ENCODE peak calls at places on chromosomes 5 and 9, in ten cellular contexts. One of them, this sample, is unnamed.

GRCh38 chr5:177410575-177410974 is 1.2 kb upstream of the F12 start:
- DNase-seq in WERI-Rb-1: no peak
- DNase-seq in transverse colon: no peak
- DNase-seq in RWPE1: no peak
- DNase-seq in mucosa of descending colon: no peak
- DNase-seq in A549: no peak
- DNase-seq in AG09319: no peak
- DNase-seq in cardiac fibroblast: no peak
- DNase-seq in AG04449: no peak
- DNase-seq in osteocyte: no peak
- DNase-seq in this sample: no peak

GRCh38 chr9:108062680-108063079 is 573.1 kb upstream of the KLF4 start:
- DNase-seq in WERI-Rb-1: no peak
- DNase-seq in transverse colon: no peak
- DNase-seq in RWPE1: no peak
- DNase-seq in mucosa of descending colon: no peak
- DNase-seq in A549: no peak
- DNase-seq in AG09319: no peak
- DNase-seq in cardiac fibroblast: no peak
- DNase-seq in AG04449: no peak
- DNase-seq in osteocyte: no peak
- DNase-seq in this sample: no peak

GRCh38 chr9:106878943-106879916 is 16.3 kb downstream of the ZNF462 start:
- DNase-seq in WERI-Rb-1: no peak
- DNase-seq in transverse colon: peak; percentile 58
- DNase-seq in RWPE1: peak; percentile 89
- DNase-seq in mucosa of descending colon: peak; percentile 59
- DNase-seq in A549: peak; percentile 37
- DNase-seq in AG09319: peak; percentile 67
- DNase-seq in cardiac fibroblast: peak; percentile 93
- DNase-seq in AG04449: peak; percentile 65
- DNase-seq in osteocyte: no peak
- DNase-seq in this sample: peak; percentile 92

GRCh38 chr9:36191290-36191645 is 547 bp downstream of the CLTA start:
- DNase-seq in WERI-Rb-1: peak; percentile 11
- DNase-seq in transverse colon: peak; percentile 35
- DNase-seq in RWPE1: peak; percentile 23
- DNase-seq in mucosa of descending colon: peak; percentile 63
- DNase-seq in A549: peak; percentile 14
- DNase-seq in AG09319: no peak
- DNase-seq in cardiac fibroblast: peak; percentile 31
- DNase-seq in AG04449: no peak
- DNase-seq in osteocyte: no peak
- DNase-seq in this sample: peak; percentile 25

GRCh38 chr9:96251451-96251850 is 50.5 kb downstream of the HSD17B3 start:
- DNase-seq in WERI-Rb-1: no peak
- DNase-seq in transverse colon: no peak
- DNase-seq in RWPE1: peak; percentile 93
- DNase-seq in mucosa of descending colon: no peak
- DNase-seq in A549: no peak
- DNase-seq in AG09319: no peak
- DNase-seq in cardiac fibroblast: peak; percentile 21
- DNase-seq in AG04449: no peak
- DNase-seq in osteocyte: no peak
- DNase-seq in this sample: peak; percentile 63

GRCh38 chr5:8598996-8599395 is 730.0 kb downstream of the MTRR start:
- DNase-seq in WERI-Rb-1: no peak
- DNase-seq in transverse colon: no peak
- DNase-seq in RWPE1: no peak
- DNase-seq in mucosa of descending colon: no peak
- DNase-seq in A549: no peak
- DNase-seq in AG09319: no peak
- DNase-seq in cardiac fibroblast: no peak
- DNase-seq in AG04449: no peak
- DNase-seq in osteocyte: no peak
- DNase-seq in this sample: no peak

GRCh38 chr9:95193067-95193466 is 124.4 kb downstream of the FANCC start:
- DNase-seq in WERI-Rb-1: no peak
- DNase-seq in transverse colon: no peak
- DNase-seq in RWPE1: no peak
- DNase-seq in mucosa of descending colon: no peak
- DNase-seq in A549: peak; percentile 17
- DNase-seq in AG09319: no peak
- DNase-seq in cardiac fibroblast: no peak
- DNase-seq in AG04449: no peak
- DNase-seq in osteocyte: no peak
- DNase-seq in this sample: no peak

GRCh38 chr9:91789941-91790340 is 160.1 kb downstream of the ROR2 start:
- DNase-seq in WERI-Rb-1: no peak
- DNase-seq in transverse colon: no peak
- DNase-seq in RWPE1: no peak
- DNase-seq in mucosa of descending colon: no peak
- DNase-seq in A549: no peak
- DNase-seq in AG09319: no peak
- DNase-seq in cardiac fibroblast: no peak
- DNase-seq in AG04449: no peak
- DNase-seq in osteocyte: no peak
- DNase-seq in this sample: no peak

GRCh38 chr9:136416914-136417313 is 6.5 kb downstream of the PMPCA start:
- DNase-seq in WERI-Rb-1: no peak
- DNase-seq in transverse colon: no peak
- DNase-seq in RWPE1: no peak
- DNase-seq in mucosa of descending colon: no peak
- DNase-seq in A549: no peak
- DNase-seq in AG09319: no peak
- DNase-seq in cardiac fibroblast: no peak
- DNase-seq in AG04449: no peak
- DNase-seq in osteocyte: no peak
- DNase-seq in this sample: no peak

GRCh38 chr5:111585291-111585690 is 73.0 kb upstream of the STARD4 start:
- DNase-seq in WERI-Rb-1: no peak
- DNase-seq in transverse colon: no peak
- DNase-seq in RWPE1: no peak
- DNase-seq in mucosa of descending colon: no peak
- DNase-seq in A549: no peak
- DNase-seq in AG09319: no peak
- DNase-seq in cardiac fibroblast: no peak
- DNase-seq in AG04449: no peak
- DNase-seq in osteocyte: no peak
- DNase-seq in this sample: no peak

DNA sequence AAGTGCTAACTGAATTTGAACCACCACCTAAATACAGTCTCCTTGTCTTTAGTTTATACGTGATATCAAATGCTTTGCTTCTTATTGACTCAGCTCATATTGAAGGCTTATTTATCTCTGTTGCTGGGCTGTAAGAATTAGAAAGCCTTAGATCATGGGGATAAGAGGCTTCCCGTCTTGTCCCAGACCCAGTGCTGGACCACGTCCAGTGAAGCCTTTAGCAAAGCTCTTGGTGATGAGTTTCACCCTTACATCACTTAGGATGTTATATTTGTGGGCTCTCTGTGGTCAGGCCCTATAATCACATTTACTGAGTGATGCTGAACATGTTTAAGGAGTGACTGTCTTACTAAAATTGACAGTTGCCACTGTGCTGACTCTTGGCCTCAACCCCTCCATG is 11.2 kb downstream of the FAM240B start:
- DNase-seq in WERI-Rb-1: no peak
- DNase-seq in transverse colon: no peak
- DNase-seq in RWPE1: no peak
- DNase-seq in mucosa of descending colon: no peak
- DNase-seq in A549: no peak
- DNase-seq in AG09319: no peak
- DNase-seq in cardiac fibroblast: peak; percentile 60
- DNase-seq in AG04449: no peak
- DNase-seq in osteocyte: no peak
- DNase-seq in this sample: no peak
- TF ChIP-seq CTCF in WERI-Rb-1: no peak
- TF ChIP-seq CTCF in transverse colon: no peak
- TF ChIP-seq CTCF in RWPE1: no peak
- TF ChIP-seq CTCF in mucosa of descending colon: no peak
- TF ChIP-seq CTCF in A549: no peak
- TF ChIP-seq CTCF in AG09319: no peak
- TF ChIP-seq CTCF in cardiac fibroblast: no peak
- TF ChIP-seq CTCF in AG04449: no peak
- TF ChIP-seq CTCF in osteocyte: no peak
- TF ChIP-seq CTCF in this sample: no peak

GRCh38 chr9:112970939-112971338 is 41.1 kb downstream of the ZNF883 start:
- DNase-seq in WERI-Rb-1: no peak
- DNase-seq in transverse colon: no peak
- DNase-seq in RWPE1: peak; percentile 25
- DNase-seq in mucosa of descending colon: no peak
- DNase-seq in A549: no peak
- DNase-seq in AG09319: no peak
- DNase-seq in cardiac fibroblast: peak; percentile 20
- DNase-seq in AG04449: no peak
- DNase-seq in osteocyte: no peak
- DNase-seq in this sample: peak; percentile 21
- TF ChIP-seq CTCF in WERI-Rb-1: peak; percentile 31
- TF ChIP-seq CTCF in transverse colon: no peak
- TF ChIP-seq CTCF in RWPE1: peak; percentile 27
- TF ChIP-seq CTCF in mucosa of descending colon: no peak
- TF ChIP-seq CTCF in A549: peak; percentile 4
- TF ChIP-seq CTCF in AG09319: no peak
- TF ChIP-seq CTCF in cardiac fibroblast: peak; percentile 7
- TF ChIP-seq CTCF in AG04449: no peak
- TF ChIP-seq CTCF in osteocyte: peak; percentile 31
- TF ChIP-seq CTCF in this sample: no peak

DNA sequence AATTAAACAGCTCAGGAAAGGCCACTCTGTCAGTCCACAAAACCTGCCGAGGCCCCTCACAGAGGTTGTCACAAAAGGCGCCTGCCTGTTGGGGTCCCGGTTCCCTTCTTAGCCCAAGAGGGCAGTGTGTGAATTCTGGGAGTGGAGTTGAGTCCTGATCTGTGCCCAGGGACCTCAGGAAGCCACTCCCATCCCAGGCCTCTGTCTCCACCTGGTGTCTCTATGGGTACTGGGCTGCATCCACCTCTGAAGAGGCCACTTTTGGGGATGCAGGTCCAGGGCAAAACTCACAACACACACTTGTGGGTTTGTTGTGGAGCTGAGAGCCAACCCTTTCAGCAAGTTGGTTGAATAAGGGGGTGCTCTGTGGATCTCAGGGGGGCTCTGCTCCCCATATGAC is 74.3 kb upstream of the STXBP1 start:
- DNase-seq in WERI-Rb-1: peak; percentile 69
- DNase-seq in transverse colon: no peak
- DNase-seq in RWPE1: peak; percentile 87
- DNase-seq in mucosa of descending colon: peak; percentile 25
- DNase-seq in A549: no peak
- DNase-seq in AG09319: no peak
- DNase-seq in cardiac fibroblast: no peak
- DNase-seq in AG04449: no peak
- DNase-seq in osteocyte: no peak
- DNase-seq in this sample: peak; percentile 30
- TF ChIP-seq CTCF in WERI-Rb-1: peak; percentile 76
- TF ChIP-seq CTCF in transverse colon: no peak
- TF ChIP-seq CTCF in RWPE1: no peak
- TF ChIP-seq CTCF in mucosa of descending colon: no peak
- TF ChIP-seq CTCF in A549: peak; percentile 30
- TF ChIP-seq CTCF in AG09319: peak; percentile 26
- TF ChIP-seq CTCF in cardiac fibroblast: peak; percentile 19
- TF ChIP-seq CTCF in AG04449: peak; percentile 25
- TF ChIP-seq CTCF in osteocyte: peak; percentile 44
- TF ChIP-seq CTCF in this sample: peak; percentile 39

GRCh38 chr5:41924872-41925554 is at the start of gene FBXO4:
- DNase-seq in WERI-Rb-1: peak; percentile 84
- DNase-seq in transverse colon: peak; percentile 88
- DNase-seq in RWPE1: peak; percentile 69
- DNase-seq in mucosa of descending colon: peak; percentile 92
- DNase-seq in A549: peak; percentile 84
- DNase-seq in AG09319: peak; percentile 66
- DNase-seq in cardiac fibroblast: peak; percentile 84
- DNase-seq in AG04449: no peak
- DNase-seq in osteocyte: peak; percentile 90
- DNase-seq in this sample: peak; percentile 69
- TF ChIP-seq CTCF in WERI-Rb-1: peak; percentile 79
- TF ChIP-seq CTCF in transverse colon: peak; percentile 48
- TF ChIP-seq CTCF in RWPE1: peak; percentile 77
- TF ChIP-seq CTCF in mucosa of descending colon: peak; percentile 57
- TF ChIP-seq CTCF in A549: peak; percentile 55
- TF ChIP-seq CTCF in AG09319: peak; percentile 58
- TF ChIP-seq CTCF in cardiac fibroblast: peak; percentile 49
- TF ChIP-seq CTCF in AG04449: peak; percentile 90
- TF ChIP-seq CTCF in osteocyte: peak; percentile 30
- TF ChIP-seq CTCF in this sample: peak; percentile 23

This sample was measured in MCF 10A.